ENCODE peak calls at places on chromosome 17, in ten cellular contexts. One of them, this sample, is unnamed.

GRCh38 chr17:68511671-68512246 is 471 bp upstream of the PRKAR1A start:
- DNase-seq in fibroblast of lung: peak
- DNase-seq in Karpas-422: peak
- DNase-seq in GM23338: peak
- DNase-seq in H9: peak
- DNase-seq in endothelial cell of umbilical vein: peak
- DNase-seq in PC-9: peak
- DNase-seq in mesendoderm: peak
- DNase-seq in OCI-LY7: peak
- DNase-seq in K562: peak
- DNase-seq in this sample: peak

GRCh38 chr17:59327891-59328290 is 3.6 kb upstream of the YPEL2 start:
- DNase-seq in K562: no peak
- DNase-seq in OCI-LY7: no peak
- DNase-seq in GM23338: no peak
- DNase-seq in Karpas-422: no peak
- DNase-seq in endothelial cell of umbilical vein: no peak
- DNase-seq in PC-9: no peak
- DNase-seq in mesendoderm: no peak
- DNase-seq in fibroblast of lung: no peak
- DNase-seq in H9: no peak
- DNase-seq in this sample: no peak

GRCh38 chr17:49971848-49972485 is 3.0 kb downstream of the DLX4 start:
- DNase-seq in PC-9: no peak
- DNase-seq in endothelial cell of umbilical vein: no peak
- DNase-seq in fibroblast of lung: no peak
- DNase-seq in OCI-LY7: no peak
- DNase-seq in Karpas-422: no peak
- DNase-seq in K562: peak
- DNase-seq in GM23338: peak
- DNase-seq in H9: peak
- DNase-seq in mesendoderm: peak
- DNase-seq in this sample: no peak

GRCh38 chr17:58385359-58385899 is 31.9 kb downstream of the RNF43 start:
- DNase-seq in Karpas-422: no peak
- DNase-seq in fibroblast of lung: no peak
- DNase-seq in OCI-LY7: no peak
- DNase-seq in H9: no peak
- DNase-seq in mesendoderm: no peak
- DNase-seq in K562: no peak
- DNase-seq in PC-9: no peak
- DNase-seq in GM23338: no peak
- DNase-seq in endothelial cell of umbilical vein: no peak
- DNase-seq in this sample: no peak

GRCh38 chr17:80720624-80721577 is 176.3 kb downstream of the RPTOR start:
- DNase-seq in fibroblast of lung: peak
- DNase-seq in Karpas-422: no peak
- DNase-seq in endothelial cell of umbilical vein: no peak
- DNase-seq in GM23338: no peak
- DNase-seq in mesendoderm: peak
- DNase-seq in K562: no peak
- DNase-seq in PC-9: peak
- DNase-seq in OCI-LY7: peak
- DNase-seq in H9: no peak
- DNase-seq in this sample: peak

GRCh38 chr17:77096570-77097214 is 44.1 kb upstream of the SEC14L1 start:
- DNase-seq in endothelial cell of umbilical vein: peak
- DNase-seq in K562: no peak
- DNase-seq in mesendoderm: no peak
- DNase-seq in GM23338: peak
- DNase-seq in fibroblast of lung: peak
- DNase-seq in H9: no peak
- DNase-seq in OCI-LY7: peak
- DNase-seq in PC-9: no peak
- DNase-seq in Karpas-422: peak
- DNase-seq in this sample: peak

GRCh38 chr17:37518816-37519215 is 29.1 kb downstream of the DUSP14 start:
- DNase-seq in fibroblast of lung: peak
- DNase-seq in endothelial cell of umbilical vein: no peak
- DNase-seq in OCI-LY7: no peak
- DNase-seq in H9: no peak
- DNase-seq in mesendoderm: no peak
- DNase-seq in PC-9: no peak
- DNase-seq in K562: no peak
- DNase-seq in Karpas-422: no peak
- DNase-seq in GM23338: no peak
- DNase-seq in this sample: no peak

GRCh38 chr17:9273334-9274118 is 252.2 kb downstream of the NTN1 start:
- DNase-seq in K562: no peak
- DNase-seq in fibroblast of lung: peak
- DNase-seq in GM23338: no peak
- DNase-seq in OCI-LY7: no peak
- DNase-seq in H9: no peak
- DNase-seq in PC-9: no peak
- DNase-seq in mesendoderm: no peak
- DNase-seq in endothelial cell of umbilical vein: no peak
- DNase-seq in Karpas-422: no peak
- DNase-seq in this sample: no peak

GRCh38 chr17:66222772-66223350 is 6.4 kb downstream of the APOH start:
- DNase-seq in OCI-LY7: no peak
- DNase-seq in K562: no peak
- DNase-seq in PC-9: no peak
- DNase-seq in fibroblast of lung: no peak
- DNase-seq in H9: no peak
- DNase-seq in Karpas-422: no peak
- DNase-seq in endothelial cell of umbilical vein: no peak
- DNase-seq in GM23338: no peak
- DNase-seq in mesendoderm: no peak
- DNase-seq in this sample: no peak

GRCh38 chr17:82900741-82901140 is 60.9 kb upstream of the ZNF750 start:
- DNase-seq in OCI-LY7: no peak
- DNase-seq in H9: no peak
- DNase-seq in endothelial cell of umbilical vein: no peak
- DNase-seq in GM23338: no peak
- DNase-seq in Karpas-422: no peak
- DNase-seq in K562: no peak
- DNase-seq in mesendoderm: no peak
- DNase-seq in PC-9: no peak
- DNase-seq in fibroblast of lung: no peak
- DNase-seq in this sample: no peak

GRCh38 chr17:81285179-81285878 is 9.8 kb downstream of the SLC38A10 start:
- DNase-seq in mesendoderm: no peak
- DNase-seq in K562: peak
- DNase-seq in OCI-LY7: no peak
- DNase-seq in Karpas-422: no peak
- DNase-seq in PC-9: no peak
- DNase-seq in fibroblast of lung: peak
- DNase-seq in H9: no peak
- DNase-seq in endothelial cell of umbilical vein: peak
- DNase-seq in GM23338: no peak
- DNase-seq in this sample: no peak

GRCh38 chr17:41421116-41421515 is 3.3 kb downstream of the KRT37 start:
- DNase-seq in OCI-LY7: no peak
- DNase-seq in GM23338: no peak
- DNase-seq in Karpas-422: no peak
- DNase-seq in mesendoderm: no peak
- DNase-seq in fibroblast of lung: no peak
- DNase-seq in K562: no peak
- DNase-seq in PC-9: no peak
- DNase-seq in H9: no peak
- DNase-seq in endothelial cell of umbilical vein: no peak
- DNase-seq in this sample: peak

GRCh38 chr17:880074-880870 is 98.1 kb downstream of the MRM3 start:
- DNase-seq in GM23338: no peak
- DNase-seq in H9: no peak
- DNase-seq in fibroblast of lung: no peak
- DNase-seq in mesendoderm: peak
- DNase-seq in endothelial cell of umbilical vein: peak
- DNase-seq in PC-9: peak
- DNase-seq in Karpas-422: peak
- DNase-seq in K562: no peak
- DNase-seq in OCI-LY7: no peak
- DNase-seq in this sample: no peak

GRCh38 chr17:46730679-46731078 is 87.8 kb downstream of the WNT3 start:
- DNase-seq in GM23338: no peak
- DNase-seq in fibroblast of lung: no peak
- DNase-seq in endothelial cell of umbilical vein: no peak
- DNase-seq in K562: no peak
- DNase-seq in Karpas-422: no peak
- DNase-seq in OCI-LY7: no peak
- DNase-seq in H9: no peak
- DNase-seq in mesendoderm: no peak
- DNase-seq in PC-9: no peak
- DNase-seq in this sample: no peak

GRCh38 chr17:33144837-33145236 is 148.3 kb downstream of the ASIC2 start:
- DNase-seq in GM23338: no peak
- DNase-seq in OCI-LY7: no peak
- DNase-seq in H9: no peak
- DNase-seq in endothelial cell of umbilical vein: no peak
- DNase-seq in K562: no peak
- DNase-seq in PC-9: no peak
- DNase-seq in mesendoderm: no peak
- DNase-seq in fibroblast of lung: no peak
- DNase-seq in Karpas-422: no peak
- DNase-seq in this sample: no peak

GRCh38 chr17:33145941-33146340 is 147.2 kb downstream of the ASIC2 start:
- DNase-seq in GM23338: no peak
- DNase-seq in PC-9: no peak
- DNase-seq in mesendoderm: no peak
- DNase-seq in fibroblast of lung: no peak
- DNase-seq in H9: no peak
- DNase-seq in K562: no peak
- DNase-seq in OCI-LY7: no peak
- DNase-seq in endothelial cell of umbilical vein: no peak
- DNase-seq in Karpas-422: no peak
- DNase-seq in this sample: no peak

GRCh38 chr17:33137411-33137810 is 145.8 kb downstream of the SPACA3 start:
- DNase-seq in endothelial cell of umbilical vein: no peak
- DNase-seq in GM23338: no peak
- DNase-seq in OCI-LY7: no peak
- DNase-seq in H9: no peak
- DNase-seq in K562: no peak
- DNase-seq in Karpas-422: no peak
- DNase-seq in mesendoderm: no peak
- DNase-seq in fibroblast of lung: no peak
- DNase-seq in PC-9: no peak
- DNase-seq in this sample: no peak

GRCh38 chr17:33142703-33143299 is 150.3 kb downstream of the ASIC2 start:
- DNase-seq in mesendoderm: peak
- DNase-seq in H9: peak
- DNase-seq in Karpas-422: peak
- DNase-seq in GM23338: peak
- DNase-seq in PC-9: peak
- DNase-seq in endothelial cell of umbilical vein: peak
- DNase-seq in K562: peak
- DNase-seq in fibroblast of lung: peak
- DNase-seq in OCI-LY7: peak
- DNase-seq in this sample: peak

GRCh38 chr17:33140413-33141099 is 148.9 kb downstream of the SPACA3 start:
- DNase-seq in endothelial cell of umbilical vein: no peak
- DNase-seq in Karpas-422: no peak
- DNase-seq in PC-9: no peak
- DNase-seq in K562: no peak
- DNase-seq in H9: no peak
- DNase-seq in mesendoderm: no peak
- DNase-seq in fibroblast of lung: no peak
- DNase-seq in GM23338: no peak
- DNase-seq in OCI-LY7: no peak
- DNase-seq in this sample: no peak
- H3K4me2 ChIP-seq in endothelial cell of umbilical vein: no peak
- H3K4me2 ChIP-seq in Karpas-422: no peak
- H3K4me2 ChIP-seq in PC-9: no peak
- H3K4me2 ChIP-seq in K562: no peak
- H3K4me2 ChIP-seq in H9: no peak
- H3K4me2 ChIP-seq in mesendoderm: no peak
- H3K4me2 ChIP-seq in fibroblast of lung: no peak
- H3K4me2 ChIP-seq in GM23338: no peak
- H3K4me2 ChIP-seq in OCI-LY7: no peak
- H3K4me2 ChIP-seq in this sample: no peak

DNA sequence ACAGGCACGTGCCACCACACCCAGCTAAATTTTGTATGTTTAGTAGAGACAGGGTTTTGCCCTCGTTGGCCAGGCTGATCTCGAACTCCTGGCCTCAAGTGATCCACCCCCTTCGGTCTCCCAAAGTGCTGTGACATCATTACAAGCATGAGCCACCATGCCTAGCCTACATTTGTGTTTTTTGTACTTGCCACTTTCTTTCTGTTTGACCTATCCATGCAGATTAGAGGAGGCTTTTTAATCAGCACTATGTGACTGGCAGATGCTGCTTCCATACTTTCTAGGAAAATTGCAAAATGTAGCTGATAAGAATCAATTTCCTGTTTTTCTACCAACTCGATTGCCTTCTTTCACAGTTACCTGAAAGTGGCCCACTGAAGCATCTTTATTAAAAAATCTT is 57.3 kb downstream of the B9D1 start:
- DNase-seq in H9: no peak
- DNase-seq in GM23338: no peak
- DNase-seq in fibroblast of lung: no peak
- DNase-seq in Karpas-422: no peak
- DNase-seq in K562: peak
- DNase-seq in PC-9: no peak
- DNase-seq in OCI-LY7: peak
- DNase-seq in endothelial cell of umbilical vein: no peak
- DNase-seq in mesendoderm: no peak
- DNase-seq in this sample: no peak
- H3K4me2 ChIP-seq in H9: no peak
- H3K4me2 ChIP-seq in GM23338: no peak
- H3K4me2 ChIP-seq in fibroblast of lung: no peak
- H3K4me2 ChIP-seq in Karpas-422: no peak
- H3K4me2 ChIP-seq in K562: peak
- H3K4me2 ChIP-seq in PC-9: no peak
- H3K4me2 ChIP-seq in OCI-LY7: peak
- H3K4me2 ChIP-seq in endothelial cell of umbilical vein: no peak
- H3K4me2 ChIP-seq in mesendoderm: no peak
- H3K4me2 ChIP-seq in this sample: no peak

DNA sequence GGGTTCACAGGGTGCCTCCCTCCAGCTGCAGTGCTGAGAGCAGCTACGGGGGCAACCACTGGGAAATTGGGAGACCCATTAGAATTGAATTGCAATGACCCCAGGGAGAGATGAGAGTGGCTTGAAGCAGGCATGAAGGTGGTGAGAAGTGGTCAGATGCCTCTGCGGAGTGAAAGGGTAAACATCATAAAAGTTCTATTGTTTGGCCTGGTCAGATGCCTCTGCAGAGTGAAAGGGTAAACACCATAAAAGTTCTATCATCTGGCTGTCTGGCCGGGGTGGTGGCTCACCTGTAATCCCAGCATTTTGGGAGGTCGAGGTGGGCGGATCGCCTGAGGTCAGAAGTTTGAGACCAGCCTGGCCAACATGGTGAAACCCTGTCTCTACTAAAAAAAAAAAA is 53.5 kb downstream of the TNFRSF13B start:
- DNase-seq in GM23338: no peak
- DNase-seq in H9: no peak
- DNase-seq in endothelial cell of umbilical vein: no peak
- DNase-seq in fibroblast of lung: no peak
- DNase-seq in mesendoderm: no peak
- DNase-seq in K562: no peak
- DNase-seq in Karpas-422: peak
- DNase-seq in OCI-LY7: no peak
- DNase-seq in PC-9: no peak
- DNase-seq in this sample: no peak
- H3K4me2 ChIP-seq in GM23338: no peak
- H3K4me2 ChIP-seq in H9: no peak
- H3K4me2 ChIP-seq in endothelial cell of umbilical vein: no peak
- H3K4me2 ChIP-seq in fibroblast of lung: no peak
- H3K4me2 ChIP-seq in mesendoderm: no peak
- H3K4me2 ChIP-seq in K562: no peak
- H3K4me2 ChIP-seq in Karpas-422: no peak
- H3K4me2 ChIP-seq in OCI-LY7: no peak
- H3K4me2 ChIP-seq in PC-9: no peak
- H3K4me2 ChIP-seq in this sample: no peak

GRCh38 chr17:43468746-43469544 is 14.8 kb upstream of the DHX8 start:
- DNase-seq in Karpas-422: peak
- DNase-seq in fibroblast of lung: peak
- DNase-seq in mesendoderm: peak
- DNase-seq in endothelial cell of umbilical vein: no peak
- DNase-seq in OCI-LY7: no peak
- DNase-seq in H9: no peak
- DNase-seq in GM23338: no peak
- DNase-seq in PC-9: peak
- DNase-seq in K562: no peak
- DNase-seq in this sample: peak
- H3K4me2 ChIP-seq in Karpas-422: no peak
- H3K4me2 ChIP-seq in fibroblast of lung: peak
- H3K4me2 ChIP-seq in mesendoderm: no peak
- H3K4me2 ChIP-seq in endothelial cell of umbilical vein: no peak
- H3K4me2 ChIP-seq in OCI-LY7: no peak
- H3K4me2 ChIP-seq in H9: no peak
- H3K4me2 ChIP-seq in GM23338: no peak
- H3K4me2 ChIP-seq in PC-9: peak
- H3K4me2 ChIP-seq in K562: no peak
- H3K4me2 ChIP-seq in this sample: peak

This sample was measured in mesenchymal stem cell.